ENCODE peak calls at places on chromosomes 11 and 22, in four cellular contexts. S, O, X and N are unnamed samples.
A peak's percentile ranks its signal among the peaks of the same experiment; 100 is the strongest.

GRCh38 chr11:4123218-4123617 is 28.6 kb downstream of the RRM1 start:
- DNase-seq in S (no peak), O (no peak), X (no peak), N (no peak)

GRCh38 chr11:122776546-122776945 is 61.8 kb upstream of the CRTAM start:
- DNase-seq in X (no peak), S (no peak), O (no peak), N (no peak)

GRCh38 chr11:134101292-134101691 is 32.4 kb downstream of the JAM3 start:
- DNase-seq in O (no peak), S (no peak), X (no peak), N (no peak)

GRCh38 chr22:45846952-45847351 is 130.0 kb downstream of the WNT7B start:
- DNase-seq in S (no peak), X (no peak), O (no peak), N (no peak)

GRCh38 chr11:19968860-19969259 is 191.4 kb downstream of the DBX1 start:
- DNase-seq in S (no peak), X (no peak), O (no peak), N (no peak)

GRCh38 chr11:70067036-70067435 is 11.1 kb upstream of the ANO1 start:
- DNase-seq in O (peak; percentile 21), S (no peak), X (no peak), N (no peak)

GRCh38 chr11:87254582-87254981 is 216.8 kb downstream of the TMEM135 start:
- DNase-seq in S (no peak), X (no peak), O (no peak), N (peak; percentile 0)

GRCh38 chr22:45009881-45010531 is at the start of gene PHF21B:
- DNase-seq in O (peak; percentile 53), S (no peak), X (no peak), N (no peak)

GRCh38 chr11:126431401-126432064 is 76.0 kb downstream of the ST3GAL4 start:
- DNase-seq in S (no peak), O (no peak), X (no peak), N (no peak)

GRCh38 chr11:28228196-28228595 is 120.0 kb downstream of the METTL15 start:
- DNase-seq in O (no peak), S (no peak), X (no peak), N (no peak)

GRCh38 chr11:122895591-122895990 is 13.0 kb downstream of the JHY start:
- DNase-seq in X (no peak), S (peak; percentile 97), O (no peak), N (no peak)

GRCh38 chr11:114076974-114077373 is 17.5 kb downstream of the ZBTB16 start:
- DNase-seq in X (no peak), O (no peak), S (peak; percentile 42), N (no peak)

GRCh38 chr11:93033093-93033492 is 63.6 kb downstream of the MTNR1B start:
- DNase-seq in S (no peak), O (no peak), X (no peak), N (no peak)

GRCh38 chr11:68932358-68932757 is 28.7 kb downstream of the IGHMBP2 start:
- DNase-seq in O (no peak), X (no peak), S (no peak), N (no peak)

GRCh38 chr22:40018051-40018450 is 23.3 kb downstream of the FAM83F start:
- DNase-seq in X (no peak), O (no peak), S (no peak), N (no peak)